ENCODE peak calls at places on chromosomes 5 and 9, in ten cellular contexts. One of them, this sample, is unnamed.

GRCh38 chr9:136832581-136832980 is 9.7 kb upstream of the AJM1 start:
- DNase-seq in PC-3: no peak
- DNase-seq in IMR-90: no peak
- DNase-seq in RWPE1: no peak
- DNase-seq in brain microvascular endothelial cell: no peak
- DNase-seq in left ventricle myocardium inferior: peak
- DNase-seq in aorta: peak
- DNase-seq in tibial nerve: no peak
- DNase-seq in mesendoderm: no peak
- DNase-seq in fibroblast of lung: no peak
- DNase-seq in this sample: no peak

GRCh38 chr9:135136481-135136880 is 49.0 kb downstream of the OLFM1 start:
- DNase-seq in PC-3: no peak
- DNase-seq in IMR-90: no peak
- DNase-seq in RWPE1: no peak
- DNase-seq in brain microvascular endothelial cell: no peak
- DNase-seq in left ventricle myocardium inferior: no peak
- DNase-seq in aorta: no peak
- DNase-seq in tibial nerve: no peak
- DNase-seq in mesendoderm: no peak
- DNase-seq in fibroblast of lung: no peak
- DNase-seq in this sample: no peak

GRCh38 chr9:36191290-36191645 is 547 bp downstream of the CLTA start:
- DNase-seq in PC-3: no peak
- DNase-seq in IMR-90: no peak
- DNase-seq in RWPE1: peak
- DNase-seq in brain microvascular endothelial cell: no peak
- DNase-seq in left ventricle myocardium inferior: peak
- DNase-seq in aorta: no peak
- DNase-seq in tibial nerve: no peak
- DNase-seq in mesendoderm: peak
- DNase-seq in fibroblast of lung: no peak
- DNase-seq in this sample: peak

GRCh38 chr9:87713278-87713989 is 12.5 kb upstream of the CTSL start:
- DNase-seq in PC-3: peak
- DNase-seq in IMR-90: peak
- DNase-seq in RWPE1: peak
- DNase-seq in brain microvascular endothelial cell: peak
- DNase-seq in left ventricle myocardium inferior: peak
- DNase-seq in aorta: peak
- DNase-seq in tibial nerve: peak
- DNase-seq in mesendoderm: peak
- DNase-seq in fibroblast of lung: peak
- DNase-seq in this sample: peak

GRCh38 chr5:133680830-133681555 is 68.7 kb upstream of the FSTL4 start:
- DNase-seq in PC-3: no peak
- DNase-seq in IMR-90: no peak
- DNase-seq in RWPE1: no peak
- DNase-seq in brain microvascular endothelial cell: no peak
- DNase-seq in left ventricle myocardium inferior: no peak
- DNase-seq in aorta: peak
- DNase-seq in tibial nerve: no peak
- DNase-seq in mesendoderm: no peak
- DNase-seq in fibroblast of lung: no peak
- DNase-seq in this sample: no peak

GRCh38 chr9:135077497-135078200 is 9.8 kb upstream of the OLFM1 start:
- DNase-seq in PC-3: peak
- DNase-seq in IMR-90: no peak
- DNase-seq in RWPE1: peak
- DNase-seq in brain microvascular endothelial cell: peak
- DNase-seq in left ventricle myocardium inferior: no peak
- DNase-seq in aorta: no peak
- DNase-seq in tibial nerve: no peak
- DNase-seq in mesendoderm: peak
- DNase-seq in fibroblast of lung: peak
- DNase-seq in this sample: peak

GRCh38 chr9:89642789-89643188 is 38.0 kb downstream of the GADD45G start:
- DNase-seq in PC-3: no peak
- DNase-seq in IMR-90: no peak
- DNase-seq in RWPE1: no peak
- DNase-seq in brain microvascular endothelial cell: no peak
- DNase-seq in left ventricle myocardium inferior: no peak
- DNase-seq in aorta: no peak
- DNase-seq in tibial nerve: no peak
- DNase-seq in mesendoderm: peak
- DNase-seq in fibroblast of lung: peak
- DNase-seq in this sample: no peak

GRCh38 chr5:72015103-72015548 is 92.1 kb upstream of the MAP1B start:
- DNase-seq in PC-3: peak
- DNase-seq in IMR-90: peak
- DNase-seq in RWPE1: peak
- DNase-seq in brain microvascular endothelial cell: peak
- DNase-seq in left ventricle myocardium inferior: no peak
- DNase-seq in aorta: no peak
- DNase-seq in tibial nerve: no peak
- DNase-seq in mesendoderm: no peak
- DNase-seq in fibroblast of lung: peak
- DNase-seq in this sample: peak

GRCh38 chr9:132768932-132769894 is 98.9 kb downstream of the GTF3C4 start:
- DNase-seq in PC-3: peak
- DNase-seq in IMR-90: peak
- DNase-seq in RWPE1: peak
- DNase-seq in brain microvascular endothelial cell: peak
- DNase-seq in left ventricle myocardium inferior: peak
- DNase-seq in aorta: peak
- DNase-seq in tibial nerve: peak
- DNase-seq in mesendoderm: peak
- DNase-seq in fibroblast of lung: peak
- DNase-seq in this sample: peak

GRCh38 chr5:180201051-180201987 is 7.7 kb downstream of the RASGEF1C start:
- DNase-seq in PC-3: peak
- DNase-seq in IMR-90: no peak
- DNase-seq in RWPE1: no peak
- DNase-seq in brain microvascular endothelial cell: no peak
- DNase-seq in left ventricle myocardium inferior: no peak
- DNase-seq in aorta: no peak
- DNase-seq in tibial nerve: no peak
- DNase-seq in mesendoderm: peak
- DNase-seq in fibroblast of lung: no peak
- DNase-seq in this sample: peak

GRCh38 chr5:120415985-120416384 is 48.1 kb upstream of the PRR16 start:
- DNase-seq in PC-3: peak
- DNase-seq in IMR-90: no peak
- DNase-seq in RWPE1: no peak
- DNase-seq in brain microvascular endothelial cell: no peak
- DNase-seq in left ventricle myocardium inferior: no peak
- DNase-seq in aorta: no peak
- DNase-seq in tibial nerve: no peak
- DNase-seq in mesendoderm: peak
- DNase-seq in fibroblast of lung: peak
- DNase-seq in this sample: no peak

GRCh38 chr5:93343570-93343969 is 237.4 kb downstream of the NR2F1-AS1 start:
- DNase-seq in PC-3: no peak
- DNase-seq in IMR-90: peak
- DNase-seq in RWPE1: no peak
- DNase-seq in brain microvascular endothelial cell: no peak
- DNase-seq in left ventricle myocardium inferior: no peak
- DNase-seq in aorta: no peak
- DNase-seq in tibial nerve: no peak
- DNase-seq in mesendoderm: no peak
- DNase-seq in fibroblast of lung: peak
- DNase-seq in this sample: no peak
- H3K27ac ChIP-seq in PC-3: no peak
- H3K27ac ChIP-seq in IMR-90: no peak
- H3K27ac ChIP-seq in RWPE1: no peak
- H3K27ac ChIP-seq in brain microvascular endothelial cell: no peak
- H3K27ac ChIP-seq in left ventricle myocardium inferior: no peak
- H3K27ac ChIP-seq in aorta: no peak
- H3K27ac ChIP-seq in tibial nerve: no peak
- H3K27ac ChIP-seq in mesendoderm: no peak
- H3K27ac ChIP-seq in fibroblast of lung: no peak
- H3K27ac ChIP-seq in this sample: no peak

GRCh38 chr9:133917407-133917806 is 74.7 kb downstream of the VAV2 start:
- DNase-seq in PC-3: no peak
- DNase-seq in IMR-90: no peak
- DNase-seq in RWPE1: no peak
- DNase-seq in brain microvascular endothelial cell: no peak
- DNase-seq in left ventricle myocardium inferior: no peak
- DNase-seq in aorta: no peak
- DNase-seq in tibial nerve: no peak
- DNase-seq in mesendoderm: no peak
- DNase-seq in fibroblast of lung: no peak
- DNase-seq in this sample: no peak

GRCh38 chr9:133920471-133920870 is 71.7 kb downstream of the VAV2 start:
- DNase-seq in PC-3: no peak
- DNase-seq in IMR-90: no peak
- DNase-seq in RWPE1: no peak
- DNase-seq in brain microvascular endothelial cell: no peak
- DNase-seq in left ventricle myocardium inferior: no peak
- DNase-seq in aorta: no peak
- DNase-seq in tibial nerve: no peak
- DNase-seq in mesendoderm: no peak
- DNase-seq in fibroblast of lung: no peak
- DNase-seq in this sample: no peak

GRCh38 chr9:133919253-133920115 is 72.6 kb downstream of the VAV2 start:
- DNase-seq in PC-3: no peak
- DNase-seq in IMR-90: peak
- DNase-seq in RWPE1: no peak
- DNase-seq in brain microvascular endothelial cell: peak
- DNase-seq in left ventricle myocardium inferior: peak
- DNase-seq in aorta: no peak
- DNase-seq in tibial nerve: no peak
- DNase-seq in mesendoderm: no peak
- DNase-seq in fibroblast of lung: no peak
- DNase-seq in this sample: no peak

GRCh38 chr9:133916159-133916541 is 76.0 kb downstream of the VAV2 start:
- DNase-seq in PC-3: no peak
- DNase-seq in IMR-90: no peak
- DNase-seq in RWPE1: no peak
- DNase-seq in brain microvascular endothelial cell: no peak
- DNase-seq in left ventricle myocardium inferior: no peak
- DNase-seq in aorta: no peak
- DNase-seq in tibial nerve: no peak
- DNase-seq in mesendoderm: no peak
- DNase-seq in fibroblast of lung: peak
- DNase-seq in this sample: no peak

GRCh38 chr9:133918123-133918813 is 73.9 kb downstream of the VAV2 start:
- DNase-seq in PC-3: no peak
- DNase-seq in IMR-90: peak
- DNase-seq in RWPE1: no peak
- DNase-seq in brain microvascular endothelial cell: no peak
- DNase-seq in left ventricle myocardium inferior: no peak
- DNase-seq in aorta: no peak
- DNase-seq in tibial nerve: no peak
- DNase-seq in mesendoderm: no peak
- DNase-seq in fibroblast of lung: peak
- DNase-seq in this sample: no peak
- H3K27ac ChIP-seq in PC-3: no peak
- H3K27ac ChIP-seq in IMR-90: peak
- H3K27ac ChIP-seq in RWPE1: peak
- H3K27ac ChIP-seq in brain microvascular endothelial cell: no peak
- H3K27ac ChIP-seq in left ventricle myocardium inferior: peak
- H3K27ac ChIP-seq in aorta: no peak
- H3K27ac ChIP-seq in tibial nerve: peak
- H3K27ac ChIP-seq in mesendoderm: no peak
- H3K27ac ChIP-seq in fibroblast of lung: peak
- H3K27ac ChIP-seq in this sample: no peak

GRCh38 chr9:109269839-109270238 is 51.0 kb downstream of the EPB41L4B start:
- DNase-seq in PC-3: no peak
- DNase-seq in IMR-90: no peak
- DNase-seq in RWPE1: no peak
- DNase-seq in brain microvascular endothelial cell: no peak
- DNase-seq in left ventricle myocardium inferior: no peak
- DNase-seq in aorta: no peak
- DNase-seq in tibial nerve: no peak
- DNase-seq in mesendoderm: no peak
- DNase-seq in fibroblast of lung: no peak
- DNase-seq in this sample: no peak

GRCh38 chr9:109270971-109271900 is 49.6 kb downstream of the EPB41L4B start:
- DNase-seq in PC-3: no peak
- DNase-seq in IMR-90: no peak
- DNase-seq in RWPE1: no peak
- DNase-seq in brain microvascular endothelial cell: no peak
- DNase-seq in left ventricle myocardium inferior: no peak
- DNase-seq in aorta: no peak
- DNase-seq in tibial nerve: no peak
- DNase-seq in mesendoderm: no peak
- DNase-seq in fibroblast of lung: no peak
- DNase-seq in this sample: no peak

GRCh38 chr9:109272045-109272444 is 48.8 kb downstream of the EPB41L4B start:
- DNase-seq in PC-3: no peak
- DNase-seq in IMR-90: no peak
- DNase-seq in RWPE1: no peak
- DNase-seq in brain microvascular endothelial cell: no peak
- DNase-seq in left ventricle myocardium inferior: no peak
- DNase-seq in aorta: no peak
- DNase-seq in tibial nerve: no peak
- DNase-seq in mesendoderm: no peak
- DNase-seq in fibroblast of lung: no peak
- DNase-seq in this sample: no peak

GRCh38 chr9:109272745-109273144 is 48.1 kb downstream of the EPB41L4B start:
- DNase-seq in PC-3: no peak
- DNase-seq in IMR-90: peak
- DNase-seq in RWPE1: no peak
- DNase-seq in brain microvascular endothelial cell: no peak
- DNase-seq in left ventricle myocardium inferior: no peak
- DNase-seq in aorta: no peak
- DNase-seq in tibial nerve: no peak
- DNase-seq in mesendoderm: no peak
- DNase-seq in fibroblast of lung: peak
- DNase-seq in this sample: no peak

GRCh38 chr9:109270441-109270840 is 50.4 kb downstream of the EPB41L4B start:
- DNase-seq in PC-3: no peak
- DNase-seq in IMR-90: no peak
- DNase-seq in RWPE1: no peak
- DNase-seq in brain microvascular endothelial cell: no peak
- DNase-seq in left ventricle myocardium inferior: no peak
- DNase-seq in aorta: no peak
- DNase-seq in tibial nerve: no peak
- DNase-seq in mesendoderm: no peak
- DNase-seq in fibroblast of lung: no peak
- DNase-seq in this sample: no peak
- H3K27ac ChIP-seq in PC-3: no peak
- H3K27ac ChIP-seq in IMR-90: no peak
- H3K27ac ChIP-seq in RWPE1: no peak
- H3K27ac ChIP-seq in brain microvascular endothelial cell: no peak
- H3K27ac ChIP-seq in left ventricle myocardium inferior: no peak
- H3K27ac ChIP-seq in aorta: no peak
- H3K27ac ChIP-seq in tibial nerve: no peak
- H3K27ac ChIP-seq in mesendoderm: no peak
- H3K27ac ChIP-seq in fibroblast of lung: no peak
- H3K27ac ChIP-seq in this sample: no peak

GRCh38 chr5:127871448-127872153 is 168.4 kb downstream of the CCDC192 start:
- DNase-seq in PC-3: peak
- DNase-seq in IMR-90: no peak
- DNase-seq in RWPE1: peak
- DNase-seq in brain microvascular endothelial cell: peak
- DNase-seq in left ventricle myocardium inferior: no peak
- DNase-seq in aorta: no peak
- DNase-seq in tibial nerve: no peak
- DNase-seq in mesendoderm: no peak
- DNase-seq in fibroblast of lung: no peak
- DNase-seq in this sample: no peak
- H3K27ac ChIP-seq in PC-3: no peak
- H3K27ac ChIP-seq in IMR-90: no peak
- H3K27ac ChIP-seq in RWPE1: no peak
- H3K27ac ChIP-seq in brain microvascular endothelial cell: peak
- H3K27ac ChIP-seq in left ventricle myocardium inferior: peak
- H3K27ac ChIP-seq in aorta: no peak
- H3K27ac ChIP-seq in tibial nerve: peak
- H3K27ac ChIP-seq in mesendoderm: no peak
- H3K27ac ChIP-seq in fibroblast of lung: no peak
- H3K27ac ChIP-seq in this sample: peak